ENCODE peak calls at places on chromosomes 7 and 10, in nine cellular contexts. One of them, this sample, is unnamed.

GRCh38 chr7:18140943-18141342 is 113.3 kb upstream of the PRPS1L1 start:
- DNase-seq in CD4-positive, CD25-positive, alpha-beta regulatory T cell: no peak
- DNase-seq in left ventricle myocardium inferior: no peak
- DNase-seq in GM23338: no peak
- DNase-seq in A549: no peak
- DNase-seq in adrenal gland: no peak
- DNase-seq in spleen: no peak
- DNase-seq in hepatocyte: no peak
- DNase-seq in K562: no peak
- DNase-seq in this sample: no peak

GRCh38 chr10:61939575-61940301 is 38.2 kb downstream of the ARID5B start:
- DNase-seq in CD4-positive, CD25-positive, alpha-beta regulatory T cell: no peak
- DNase-seq in left ventricle myocardium inferior: no peak
- DNase-seq in GM23338: no peak
- DNase-seq in A549: no peak
- DNase-seq in adrenal gland: no peak
- DNase-seq in spleen: no peak
- DNase-seq in hepatocyte: no peak
- DNase-seq in K562: peak; percentile 40
- DNase-seq in this sample: no peak

GRCh38 chr7:78090616-78091015 is 292.0 kb downstream of the PHTF2 start:
- DNase-seq in CD4-positive, CD25-positive, alpha-beta regulatory T cell: no peak
- DNase-seq in left ventricle myocardium inferior: no peak
- DNase-seq in GM23338: no peak
- DNase-seq in A549: no peak
- DNase-seq in adrenal gland: no peak
- DNase-seq in spleen: no peak
- DNase-seq in hepatocyte: no peak
- DNase-seq in K562: no peak
- DNase-seq in this sample: no peak

GRCh38 chr7:5228066-5228465 is 38.0 kb downstream of the WIPI2 start:
- DNase-seq in CD4-positive, CD25-positive, alpha-beta regulatory T cell: no peak
- DNase-seq in left ventricle myocardium inferior: no peak
- DNase-seq in GM23338: no peak
- DNase-seq in A549: no peak
- DNase-seq in adrenal gland: no peak
- DNase-seq in spleen: peak; percentile 71
- DNase-seq in hepatocyte: no peak
- DNase-seq in K562: no peak
- DNase-seq in this sample: no peak

GRCh38 chr10:63707254-63707910 is 186.2 kb downstream of the REEP3 start:
- DNase-seq in CD4-positive, CD25-positive, alpha-beta regulatory T cell: no peak
- DNase-seq in left ventricle myocardium inferior: no peak
- DNase-seq in GM23338: no peak
- DNase-seq in A549: peak; percentile 75
- DNase-seq in adrenal gland: no peak
- DNase-seq in spleen: no peak
- DNase-seq in hepatocyte: peak; percentile 67
- DNase-seq in K562: peak; percentile 65
- DNase-seq in this sample: no peak

GRCh38 chr7:43642897-43643630 is 60.2 kb downstream of the STK17A start:
- DNase-seq in CD4-positive, CD25-positive, alpha-beta regulatory T cell: no peak
- DNase-seq in left ventricle myocardium inferior: no peak
- DNase-seq in GM23338: no peak
- DNase-seq in A549: no peak
- DNase-seq in adrenal gland: no peak
- DNase-seq in spleen: peak; percentile 76
- DNase-seq in hepatocyte: no peak
- DNase-seq in K562: no peak
- DNase-seq in this sample: no peak

GRCh38 chr10:3516626-3517255 is 268.3 kb downstream of the KLF6 start:
- DNase-seq in CD4-positive, CD25-positive, alpha-beta regulatory T cell: no peak
- DNase-seq in left ventricle myocardium inferior: no peak
- DNase-seq in GM23338: no peak
- DNase-seq in A549: no peak
- DNase-seq in adrenal gland: no peak
- DNase-seq in spleen: no peak
- DNase-seq in hepatocyte: no peak
- DNase-seq in K562: no peak
- DNase-seq in this sample: no peak

GRCh38 chr10:59991661-59992060 is 85.3 kb upstream of the CCDC6 start:
- DNase-seq in CD4-positive, CD25-positive, alpha-beta regulatory T cell: no peak
- DNase-seq in left ventricle myocardium inferior: no peak
- DNase-seq in GM23338: peak; percentile 76
- DNase-seq in A549: peak; percentile 13
- DNase-seq in adrenal gland: no peak
- DNase-seq in spleen: no peak
- DNase-seq in hepatocyte: peak; percentile 80
- DNase-seq in K562: peak; percentile 19
- DNase-seq in this sample: no peak

GRCh38 chr7:116809636-116810266 is 52.6 kb upstream of the CAPZA2 start:
- DNase-seq in CD4-positive, CD25-positive, alpha-beta regulatory T cell: peak; percentile 26
- DNase-seq in left ventricle myocardium inferior: no peak
- DNase-seq in GM23338: peak; percentile 89
- DNase-seq in A549: no peak
- DNase-seq in adrenal gland: no peak
- DNase-seq in spleen: no peak
- DNase-seq in hepatocyte: peak; percentile 88
- DNase-seq in K562: peak; percentile 82
- DNase-seq in this sample: peak; percentile 14

GRCh38 chr10:104353325-104354048 is at the start of gene CFAP58:
- DNase-seq in CD4-positive, CD25-positive, alpha-beta regulatory T cell: peak; percentile 83
- DNase-seq in left ventricle myocardium inferior: peak; percentile 90
- DNase-seq in GM23338: peak; percentile 98
- DNase-seq in A549: peak; percentile 85
- DNase-seq in adrenal gland: peak; percentile 96
- DNase-seq in spleen: peak; percentile 98
- DNase-seq in hepatocyte: peak; percentile 95
- DNase-seq in K562: peak; percentile 94
- DNase-seq in this sample: peak; percentile 82

GRCh38 chr7:1912472-1913289 is 242.6 kb downstream of the ELFN1 start:
- DNase-seq in CD4-positive, CD25-positive, alpha-beta regulatory T cell: no peak
- DNase-seq in left ventricle myocardium inferior: peak; percentile 56
- DNase-seq in GM23338: no peak
- DNase-seq in A549: no peak
- DNase-seq in adrenal gland: peak; percentile 31
- DNase-seq in spleen: no peak
- DNase-seq in hepatocyte: peak; percentile 53
- DNase-seq in K562: no peak
- DNase-seq in this sample: no peak

GRCh38 chr7:144378651-144379050 is 23.4 kb downstream of the ARHGEF5 start:
- DNase-seq in CD4-positive, CD25-positive, alpha-beta regulatory T cell: no peak
- DNase-seq in left ventricle myocardium inferior: no peak
- DNase-seq in GM23338: no peak
- DNase-seq in A549: no peak
- DNase-seq in adrenal gland: no peak
- DNase-seq in spleen: no peak
- DNase-seq in hepatocyte: no peak
- DNase-seq in K562: peak; percentile 18
- DNase-seq in this sample: no peak

GRCh38 chr10:123157210-123157609 is 3.0 kb downstream of the BUB3 start:
- DNase-seq in CD4-positive, CD25-positive, alpha-beta regulatory T cell: no peak
- DNase-seq in left ventricle myocardium inferior: no peak
- DNase-seq in GM23338: no peak
- DNase-seq in A549: no peak
- DNase-seq in adrenal gland: no peak
- DNase-seq in spleen: no peak
- DNase-seq in hepatocyte: peak; percentile 32
- DNase-seq in K562: peak; percentile 13
- DNase-seq in this sample: no peak

DNA sequence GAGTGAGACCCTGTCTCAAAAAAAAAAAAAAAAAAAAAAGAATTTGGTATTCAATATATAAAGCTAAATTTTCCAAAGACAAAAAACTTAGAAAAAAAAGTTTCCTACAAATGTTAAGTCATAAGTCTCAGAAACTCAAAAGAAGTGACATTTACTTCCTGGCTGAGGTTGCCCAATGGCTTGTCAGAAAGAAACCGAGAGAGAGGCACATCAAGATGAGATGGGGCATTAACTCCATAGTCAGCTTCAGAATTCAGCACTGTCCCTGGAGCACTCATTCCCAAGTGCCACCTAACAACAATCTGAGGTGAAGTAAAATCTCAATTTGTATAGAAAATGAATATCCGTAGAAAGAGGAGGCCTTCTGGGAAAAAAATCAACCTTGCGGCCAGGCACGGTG is 6.8 kb upstream of the SPOCK2 start:
- DNase-seq in CD4-positive, CD25-positive, alpha-beta regulatory T cell: no peak
- DNase-seq in left ventricle myocardium inferior: no peak
- DNase-seq in GM23338: no peak
- DNase-seq in A549: no peak
- DNase-seq in adrenal gland: no peak
- DNase-seq in spleen: no peak
- DNase-seq in hepatocyte: no peak
- DNase-seq in K562: no peak
- DNase-seq in this sample: no peak
- H3K4me1 ChIP-seq in CD4-positive, CD25-positive, alpha-beta regulatory T cell: peaks cover 3% of the 10 kb centered on the region
- H3K4me1 ChIP-seq in left ventricle myocardium inferior: peaks cover 37% of the 10 kb centered on the region
- H3K4me1 ChIP-seq in GM23338: no peaks in the 10 kb centered on the region
- H3K4me1 ChIP-seq in A549: peaks cover 57% of the 10 kb centered on the region
- H3K4me1 ChIP-seq in adrenal gland: peaks cover 15% of the 10 kb centered on the region
- H3K4me1 ChIP-seq in spleen: peaks cover 2% of the 10 kb centered on the region
- H3K4me1 ChIP-seq in hepatocyte: peaks cover 28% of the 10 kb centered on the region
- H3K4me1 ChIP-seq in K562: peaks cover 15% of the 10 kb centered on the region
- H3K4me1 ChIP-seq in this sample: peaks cover 4% of the 10 kb centered on the region

DNA sequence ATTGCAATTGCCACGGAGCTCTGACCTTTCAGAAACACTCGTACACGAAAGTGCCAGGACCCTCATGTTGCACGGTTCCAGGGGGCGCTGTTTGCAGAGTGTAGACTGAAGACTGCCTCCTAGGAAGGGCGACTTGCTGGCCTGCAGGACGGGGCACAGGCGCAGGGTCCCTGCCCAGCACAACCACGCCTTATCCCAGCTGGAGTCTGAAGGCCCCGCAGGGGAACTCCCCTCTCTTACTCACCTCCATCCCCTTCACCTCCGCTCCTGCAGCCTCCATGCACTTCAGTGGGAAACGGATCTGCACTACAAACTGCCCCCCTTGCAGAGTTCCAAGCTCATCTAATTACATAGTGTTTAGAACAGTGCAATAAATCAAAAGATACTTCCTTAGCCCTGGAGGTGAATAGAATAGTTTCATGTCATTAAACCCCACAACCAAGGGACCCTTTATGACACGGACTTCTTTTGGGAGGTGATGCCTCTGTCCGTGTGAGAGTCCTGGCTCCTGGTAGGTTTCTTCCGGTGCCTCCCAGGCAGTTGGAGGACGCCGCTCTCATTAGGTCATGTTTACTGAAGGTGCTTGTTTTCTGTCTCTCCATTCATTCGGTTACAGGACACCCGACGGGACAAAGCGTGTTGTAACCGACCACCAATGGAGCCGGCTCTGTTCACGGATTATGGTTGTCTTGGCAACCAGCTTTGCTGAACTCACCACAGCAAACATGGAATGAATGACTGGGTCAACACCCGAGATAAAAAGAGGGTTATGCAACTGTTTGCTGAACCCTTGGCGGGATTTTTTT is 262.2 kb downstream of the BAMBI start:
- DNase-seq in CD4-positive, CD25-positive, alpha-beta regulatory T cell: no peak
- DNase-seq in left ventricle myocardium inferior: peak; percentile 39
- DNase-seq in GM23338: peak; percentile 95
- DNase-seq in A549: peak; percentile 92
- DNase-seq in adrenal gland: peak; percentile 53
- DNase-seq in spleen: no peak
- DNase-seq in hepatocyte: peak; percentile 93
- DNase-seq in K562: peak; percentile 82
- DNase-seq in this sample: no peak
- H3K27ac ChIP-seq in CD4-positive, CD25-positive, alpha-beta regulatory T cell: no peak overlapping the region
- H3K27ac ChIP-seq in left ventricle myocardium inferior: peak overlapping the region; percentile 6
- H3K27ac ChIP-seq in GM23338: no peak overlapping the region
- H3K27ac ChIP-seq in A549: peak overlapping the region; percentile 85
- H3K27ac ChIP-seq in adrenal gland: peak overlapping the region; percentile 45
- H3K27ac ChIP-seq in spleen: no peak overlapping the region
- H3K27ac ChIP-seq in hepatocyte: peak overlapping the region; percentile 77
- H3K27ac ChIP-seq in K562: peak overlapping the region; percentile 32
- H3K27ac ChIP-seq in this sample: no peak overlapping the region

GRCh38 chr10:70847666-70848360 is 32.1 kb downstream of the SGPL1 start:
- DNase-seq in CD4-positive, CD25-positive, alpha-beta regulatory T cell: no peak
- DNase-seq in left ventricle myocardium inferior: no peak
- DNase-seq in GM23338: no peak
- DNase-seq in A549: no peak
- DNase-seq in adrenal gland: no peak
- DNase-seq in spleen: no peak
- DNase-seq in hepatocyte: no peak
- DNase-seq in K562: no peak
- DNase-seq in this sample: no peak
- H3K4me1 ChIP-seq in CD4-positive, CD25-positive, alpha-beta regulatory T cell: no peaks in the 10 kb centered on the region
- H3K4me1 ChIP-seq in left ventricle myocardium inferior: peaks cover 29% of the 10 kb centered on the region
- H3K4me1 ChIP-seq in GM23338: no peaks in the 10 kb centered on the region
- H3K4me1 ChIP-seq in A549: peaks cover 15% of the 10 kb centered on the region
- H3K4me1 ChIP-seq in adrenal gland: peaks cover 10% of the 10 kb centered on the region
- H3K4me1 ChIP-seq in spleen: no peaks in the 10 kb centered on the region
- H3K4me1 ChIP-seq in hepatocyte: peaks cover 33% of the 10 kb centered on the region
- H3K4me1 ChIP-seq in K562: no peaks in the 10 kb centered on the region
- H3K4me1 ChIP-seq in this sample: no peaks in the 10 kb centered on the region

DNA sequence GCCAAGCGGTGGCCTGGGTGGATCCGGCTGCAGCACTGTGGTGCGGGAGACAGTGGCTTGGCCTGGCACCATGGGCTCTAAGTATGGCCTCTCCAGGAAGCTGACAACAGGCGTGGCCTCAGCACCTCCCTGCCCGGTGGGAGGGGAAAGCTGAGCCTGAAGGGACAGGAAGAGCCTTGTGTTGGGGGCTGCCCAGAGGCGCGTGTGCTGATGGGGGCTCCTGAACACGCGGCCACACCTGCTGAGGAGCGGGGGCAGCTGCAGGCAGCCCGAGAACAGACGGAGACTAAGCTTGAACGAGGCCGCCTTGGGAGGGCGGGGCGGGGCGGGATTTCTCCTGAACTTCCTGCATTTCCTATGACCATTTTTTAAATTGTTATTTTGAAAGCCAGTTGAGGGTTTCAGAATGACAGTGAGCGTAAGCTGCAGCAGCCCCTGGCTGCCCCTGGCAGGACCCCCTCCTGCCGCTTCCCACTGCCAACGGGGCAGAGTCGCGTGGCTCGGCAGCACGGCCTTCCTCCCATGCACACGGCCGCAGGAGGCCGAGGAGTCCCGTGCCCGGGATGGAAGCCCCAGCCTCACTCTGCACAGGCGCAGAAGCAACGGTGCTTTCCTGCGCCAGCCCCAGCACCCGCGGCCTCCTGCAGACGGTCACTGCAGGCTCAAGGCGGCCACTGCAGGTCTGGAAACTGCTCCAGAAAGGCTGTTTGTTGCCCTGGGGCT is 43.2 kb downstream of the DPYSL4 start:
- DNase-seq in CD4-positive, CD25-positive, alpha-beta regulatory T cell: no peak
- DNase-seq in left ventricle myocardium inferior: no peak
- DNase-seq in GM23338: no peak
- DNase-seq in A549: no peak
- DNase-seq in adrenal gland: peak; percentile 62
- DNase-seq in spleen: peak; percentile 87
- DNase-seq in hepatocyte: no peak
- DNase-seq in K562: no peak
- DNase-seq in this sample: peak; percentile 39
- H3K27ac ChIP-seq in CD4-positive, CD25-positive, alpha-beta regulatory T cell: peak overlapping the region; percentile 51
- H3K27ac ChIP-seq in left ventricle myocardium inferior: peak overlapping the region; percentile 49
- H3K27ac ChIP-seq in GM23338: no peak overlapping the region
- H3K27ac ChIP-seq in A549: no peak overlapping the region
- H3K27ac ChIP-seq in adrenal gland: peak overlapping the region; percentile 69
- H3K27ac ChIP-seq in spleen: peak overlapping the region; percentile 69
- H3K27ac ChIP-seq in hepatocyte: no peak overlapping the region
- H3K27ac ChIP-seq in K562: no peak overlapping the region
- H3K27ac ChIP-seq in this sample: peak overlapping the region; percentile 57

GRCh38 chr7:111954056-111954455 is 252.1 kb downstream of the DOCK4 start:
- DNase-seq in CD4-positive, CD25-positive, alpha-beta regulatory T cell: no peak
- DNase-seq in left ventricle myocardium inferior: no peak
- DNase-seq in GM23338: no peak
- DNase-seq in A549: no peak
- DNase-seq in adrenal gland: no peak
- DNase-seq in spleen: no peak
- DNase-seq in hepatocyte: no peak
- DNase-seq in K562: no peak
- DNase-seq in this sample: no peak
- H3K4me1 ChIP-seq in CD4-positive, CD25-positive, alpha-beta regulatory T cell: no peaks in the 10 kb centered on the region
- H3K4me1 ChIP-seq in left ventricle myocardium inferior: peaks cover 57% of the 10 kb centered on the region
- H3K4me1 ChIP-seq in GM23338: peaks cover 14% of the 10 kb centered on the region
- H3K4me1 ChIP-seq in A549: peaks cover 15% of the 10 kb centered on the region
- H3K4me1 ChIP-seq in adrenal gland: peaks cover 6% of the 10 kb centered on the region
- H3K4me1 ChIP-seq in spleen: peaks cover 5% of the 10 kb centered on the region
- H3K4me1 ChIP-seq in hepatocyte: no peaks in the 10 kb centered on the region
- H3K4me1 ChIP-seq in K562: no peaks in the 10 kb centered on the region
- H3K4me1 ChIP-seq in this sample: no peaks in the 10 kb centered on the region

This sample was measured in naive thymus-derived CD4-positive, alpha-beta T cell.